ENCODE peak calls at places on chromosomes 13 and 19, in ten cellular contexts. One of them, this sample, is unnamed.

GRCh38 chr19:15291666-15292065 is 40.7 kb downstream of the BRD4 start:
- DNase-seq in adrenal gland: no peak
- DNase-seq in progenitor cell of endocrine pancreas: no peak
- DNase-seq in Calu3: no peak
- DNase-seq in uterus: no peak
- DNase-seq in foreskin fibroblast: peak
- DNase-seq in A549: no peak
- DNase-seq in heart right ventricle: no peak
- DNase-seq in cardiac fibroblast: no peak
- DNase-seq in psoas muscle: no peak
- DNase-seq in this sample: no peak

GRCh38 chr19:8269724-8270123 is 38.4 kb downstream of the CD320 start:
- DNase-seq in adrenal gland: no peak
- DNase-seq in progenitor cell of endocrine pancreas: no peak
- DNase-seq in Calu3: no peak
- DNase-seq in uterus: no peak
- DNase-seq in foreskin fibroblast: no peak
- DNase-seq in A549: no peak
- DNase-seq in heart right ventricle: no peak
- DNase-seq in cardiac fibroblast: no peak
- DNase-seq in psoas muscle: no peak
- DNase-seq in this sample: no peak

GRCh38 chr19:16416996-16417395 is 54.8 kb downstream of the EPS15L1 start:
- DNase-seq in adrenal gland: no peak
- DNase-seq in progenitor cell of endocrine pancreas: no peak
- DNase-seq in Calu3: no peak
- DNase-seq in uterus: no peak
- DNase-seq in foreskin fibroblast: no peak
- DNase-seq in A549: no peak
- DNase-seq in heart right ventricle: no peak
- DNase-seq in cardiac fibroblast: no peak
- DNase-seq in psoas muscle: no peak
- DNase-seq in this sample: no peak

GRCh38 chr13:44561352-44561751 is 14.8 kb downstream of the TSC22D1 start:
- DNase-seq in adrenal gland: no peak
- DNase-seq in progenitor cell of endocrine pancreas: no peak
- DNase-seq in Calu3: no peak
- DNase-seq in uterus: no peak
- DNase-seq in foreskin fibroblast: no peak
- DNase-seq in A549: no peak
- DNase-seq in heart right ventricle: no peak
- DNase-seq in cardiac fibroblast: no peak
- DNase-seq in psoas muscle: no peak
- DNase-seq in this sample: no peak

GRCh38 chr19:3719868-3720532 is 11.8 kb downstream of the TJP3 start:
- DNase-seq in adrenal gland: no peak
- DNase-seq in progenitor cell of endocrine pancreas: no peak
- DNase-seq in Calu3: no peak
- DNase-seq in uterus: no peak
- DNase-seq in foreskin fibroblast: no peak
- DNase-seq in A549: no peak
- DNase-seq in heart right ventricle: no peak
- DNase-seq in cardiac fibroblast: no peak
- DNase-seq in psoas muscle: no peak
- DNase-seq in this sample: no peak

GRCh38 chr19:53915000-53915399 is 5.9 kb downstream of the CACNG7 start:
- DNase-seq in adrenal gland: no peak
- DNase-seq in progenitor cell of endocrine pancreas: no peak
- DNase-seq in Calu3: no peak
- DNase-seq in uterus: no peak
- DNase-seq in foreskin fibroblast: no peak
- DNase-seq in A549: no peak
- DNase-seq in heart right ventricle: no peak
- DNase-seq in cardiac fibroblast: no peak
- DNase-seq in psoas muscle: no peak
- DNase-seq in this sample: no peak

GRCh38 chr13:51928231-51928630 is 66.5 kb downstream of the CCDC70 start:
- DNase-seq in adrenal gland: no peak
- DNase-seq in progenitor cell of endocrine pancreas: no peak
- DNase-seq in Calu3: no peak
- DNase-seq in uterus: no peak
- DNase-seq in foreskin fibroblast: no peak
- DNase-seq in A549: no peak
- DNase-seq in heart right ventricle: peak
- DNase-seq in cardiac fibroblast: no peak
- DNase-seq in psoas muscle: no peak
- DNase-seq in this sample: no peak

GRCh38 chr19:54275951-54276350 is 5.0 kb downstream of the LILRB2 start:
- DNase-seq in adrenal gland: no peak
- DNase-seq in progenitor cell of endocrine pancreas: no peak
- DNase-seq in Calu3: no peak
- DNase-seq in uterus: no peak
- DNase-seq in foreskin fibroblast: no peak
- DNase-seq in A549: no peak
- DNase-seq in heart right ventricle: no peak
- DNase-seq in cardiac fibroblast: no peak
- DNase-seq in psoas muscle: no peak
- DNase-seq in this sample: no peak

GRCh38 chr13:30329009-30329585 is 21.7 kb upstream of the KATNAL1 start:
- DNase-seq in adrenal gland: no peak
- DNase-seq in progenitor cell of endocrine pancreas: no peak
- DNase-seq in Calu3: no peak
- DNase-seq in uterus: no peak
- DNase-seq in foreskin fibroblast: peak
- DNase-seq in A549: no peak
- DNase-seq in heart right ventricle: no peak
- DNase-seq in cardiac fibroblast: no peak
- DNase-seq in psoas muscle: no peak
- DNase-seq in this sample: no peak

GRCh38 chr19:35739275-35740107 is 2.8 kb downstream of the IGFLR1 start:
- DNase-seq in adrenal gland: peak
- DNase-seq in progenitor cell of endocrine pancreas: no peak
- DNase-seq in Calu3: no peak
- DNase-seq in uterus: no peak
- DNase-seq in foreskin fibroblast: peak
- DNase-seq in A549: no peak
- DNase-seq in heart right ventricle: no peak
- DNase-seq in cardiac fibroblast: no peak
- DNase-seq in psoas muscle: no peak
- DNase-seq in this sample: no peak

GRCh38 chr19:366951-367350 is 22.4 kb upstream of the MIER2 start:
- DNase-seq in adrenal gland: no peak
- DNase-seq in progenitor cell of endocrine pancreas: no peak
- DNase-seq in Calu3: no peak
- DNase-seq in uterus: no peak
- DNase-seq in foreskin fibroblast: no peak
- DNase-seq in A549: no peak
- DNase-seq in heart right ventricle: no peak
- DNase-seq in cardiac fibroblast: no peak
- DNase-seq in psoas muscle: no peak
- DNase-seq in this sample: no peak

GRCh38 chr13:107192289-107192688 is 624.4 kb upstream of the ARGLU1 start:
- DNase-seq in adrenal gland: no peak
- DNase-seq in progenitor cell of endocrine pancreas: no peak
- DNase-seq in Calu3: peak
- DNase-seq in uterus: no peak
- DNase-seq in foreskin fibroblast: no peak
- DNase-seq in A549: no peak
- DNase-seq in heart right ventricle: no peak
- DNase-seq in cardiac fibroblast: no peak
- DNase-seq in psoas muscle: no peak
- DNase-seq in this sample: no peak

GRCh38 chr19:38658462-38659306 is 11.2 kb downstream of the ACTN4 start:
- DNase-seq in adrenal gland: peak
- DNase-seq in progenitor cell of endocrine pancreas: no peak
- DNase-seq in Calu3: peak
- DNase-seq in uterus: peak
- DNase-seq in foreskin fibroblast: peak
- DNase-seq in A549: peak
- DNase-seq in heart right ventricle: peak
- DNase-seq in cardiac fibroblast: peak
- DNase-seq in psoas muscle: no peak
- DNase-seq in this sample: no peak

GRCh38 chr19:38655148-38655824 is 7.8 kb downstream of the ACTN4 start:
- DNase-seq in adrenal gland: no peak
- DNase-seq in progenitor cell of endocrine pancreas: no peak
- DNase-seq in Calu3: no peak
- DNase-seq in uterus: no peak
- DNase-seq in foreskin fibroblast: peak
- DNase-seq in A549: no peak
- DNase-seq in heart right ventricle: no peak
- DNase-seq in cardiac fibroblast: peak
- DNase-seq in psoas muscle: no peak
- DNase-seq in this sample: peak

GRCh38 chr19:38656171-38656981 is 8.9 kb downstream of the ACTN4 start:
- DNase-seq in adrenal gland: peak
- DNase-seq in progenitor cell of endocrine pancreas: no peak
- DNase-seq in Calu3: no peak
- DNase-seq in uterus: no peak
- DNase-seq in foreskin fibroblast: peak
- DNase-seq in A549: no peak
- DNase-seq in heart right ventricle: no peak
- DNase-seq in cardiac fibroblast: peak
- DNase-seq in psoas muscle: no peak
- DNase-seq in this sample: no peak

GRCh38 chr19:38660724-38661123 is 13.3 kb downstream of the ACTN4 start:
- DNase-seq in adrenal gland: no peak
- DNase-seq in progenitor cell of endocrine pancreas: no peak
- DNase-seq in Calu3: no peak
- DNase-seq in uterus: no peak
- DNase-seq in foreskin fibroblast: no peak
- DNase-seq in A549: no peak
- DNase-seq in heart right ventricle: no peak
- DNase-seq in cardiac fibroblast: no peak
- DNase-seq in psoas muscle: no peak
- DNase-seq in this sample: no peak

GRCh38 chr19:38657633-38658222 is 10.3 kb downstream of the ACTN4 start:
- DNase-seq in adrenal gland: peak
- DNase-seq in progenitor cell of endocrine pancreas: no peak
- DNase-seq in Calu3: peak
- DNase-seq in uterus: no peak
- DNase-seq in foreskin fibroblast: peak
- DNase-seq in A549: peak
- DNase-seq in heart right ventricle: no peak
- DNase-seq in cardiac fibroblast: peak
- DNase-seq in psoas muscle: no peak
- DNase-seq in this sample: no peak
- TF ChIP-seq CTCF in adrenal gland: no peak
- TF ChIP-seq CTCF in progenitor cell of endocrine pancreas: no peak
- TF ChIP-seq CTCF in Calu3: no peak
- TF ChIP-seq CTCF in uterus: no peak
- TF ChIP-seq CTCF in foreskin fibroblast: no peak
- TF ChIP-seq CTCF in A549: no peak
- TF ChIP-seq CTCF in heart right ventricle: no peak
- TF ChIP-seq CTCF in cardiac fibroblast: no peak
- TF ChIP-seq CTCF in psoas muscle: no peak
- TF ChIP-seq CTCF in this sample: no peak

GRCh38 chr13:109152941-109153340 is 523.5 kb downstream of the MYO16 start:
- DNase-seq in adrenal gland: no peak
- DNase-seq in progenitor cell of endocrine pancreas: no peak
- DNase-seq in Calu3: no peak
- DNase-seq in uterus: no peak
- DNase-seq in foreskin fibroblast: no peak
- DNase-seq in A549: no peak
- DNase-seq in heart right ventricle: no peak
- DNase-seq in cardiac fibroblast: no peak
- DNase-seq in psoas muscle: no peak
- DNase-seq in this sample: no peak
- TF ChIP-seq CTCF in adrenal gland: no peak
- TF ChIP-seq CTCF in progenitor cell of endocrine pancreas: no peak
- TF ChIP-seq CTCF in Calu3: no peak
- TF ChIP-seq CTCF in uterus: no peak
- TF ChIP-seq CTCF in foreskin fibroblast: no peak
- TF ChIP-seq CTCF in A549: no peak
- TF ChIP-seq CTCF in heart right ventricle: no peak
- TF ChIP-seq CTCF in cardiac fibroblast: no peak
- TF ChIP-seq CTCF in psoas muscle: no peak
- TF ChIP-seq CTCF in this sample: no peak

DNA sequence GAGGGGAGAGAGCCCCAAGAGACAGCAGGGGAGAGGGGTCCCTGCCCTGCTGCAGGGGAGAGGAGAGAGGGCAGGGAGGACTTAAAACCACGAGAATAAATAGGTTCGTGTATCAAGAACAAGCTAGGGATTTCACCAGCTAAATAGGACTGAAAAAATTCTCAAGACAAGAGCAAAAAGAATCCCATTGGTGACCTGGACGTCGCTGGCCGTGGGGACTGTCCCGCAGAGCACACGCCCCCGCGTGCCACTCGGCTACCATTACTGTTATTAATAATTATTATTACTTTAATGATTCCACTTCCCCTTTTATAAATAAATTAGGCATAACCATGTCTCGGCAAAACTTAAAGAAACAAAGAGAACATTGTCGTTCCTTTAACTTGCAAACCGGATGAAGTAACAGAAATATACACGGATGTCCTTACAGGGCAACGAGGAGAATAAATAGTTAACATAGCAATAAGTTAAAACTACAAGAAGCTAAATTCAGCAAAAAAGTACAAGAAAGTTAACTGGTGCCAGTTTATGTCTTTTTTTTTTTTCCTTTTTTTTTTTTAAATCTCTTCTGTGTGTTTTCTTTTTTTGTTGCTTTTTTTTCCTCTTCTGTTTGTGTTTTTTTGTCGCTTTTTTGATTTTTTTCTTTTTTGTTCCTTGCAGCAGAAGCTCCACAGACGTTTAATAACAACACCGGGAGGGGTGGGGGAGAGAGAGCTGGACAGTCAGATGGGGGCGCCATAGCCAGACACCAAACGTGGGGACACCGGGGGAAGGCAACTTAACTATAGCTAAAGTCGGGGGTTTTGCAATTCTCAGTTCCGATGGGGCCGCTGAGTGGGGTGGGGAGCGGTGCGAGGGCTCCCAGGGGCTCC is 16.7 kb downstream of the PRKCSH start:
- DNase-seq in adrenal gland: no peak
- DNase-seq in progenitor cell of endocrine pancreas: no peak
- DNase-seq in Calu3: no peak
- DNase-seq in uterus: no peak
- DNase-seq in foreskin fibroblast: no peak
- DNase-seq in A549: no peak
- DNase-seq in heart right ventricle: no peak
- DNase-seq in cardiac fibroblast: no peak
- DNase-seq in psoas muscle: no peak
- DNase-seq in this sample: no peak
- TF ChIP-seq CTCF in adrenal gland: no peak
- TF ChIP-seq CTCF in progenitor cell of endocrine pancreas: no peak
- TF ChIP-seq CTCF in Calu3: no peak
- TF ChIP-seq CTCF in uterus: no peak
- TF ChIP-seq CTCF in foreskin fibroblast: no peak
- TF ChIP-seq CTCF in A549: no peak
- TF ChIP-seq CTCF in heart right ventricle: no peak
- TF ChIP-seq CTCF in cardiac fibroblast: no peak
- TF ChIP-seq CTCF in psoas muscle: no peak
- TF ChIP-seq CTCF in this sample: peak

DNA sequence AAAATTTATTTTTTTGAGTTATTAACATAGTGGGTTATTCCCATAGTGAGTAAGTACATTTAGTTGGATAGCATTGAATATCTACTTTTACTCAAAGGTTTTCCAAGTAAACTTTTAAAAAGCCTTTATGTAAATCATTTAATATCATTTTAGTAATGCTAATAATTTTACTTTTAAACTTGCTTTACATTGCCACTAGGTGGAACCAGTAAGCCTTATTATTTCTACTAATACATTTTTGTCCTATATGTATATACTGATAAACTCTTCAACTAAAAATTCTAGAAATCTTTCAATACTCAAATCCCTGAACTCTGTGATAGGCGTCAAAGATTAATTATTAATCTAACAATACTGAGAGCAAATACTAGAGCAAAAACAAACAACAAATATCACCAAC is 1709.2 kb upstream of the PCDH20 start:
- DNase-seq in adrenal gland: no peak
- DNase-seq in progenitor cell of endocrine pancreas: no peak
- DNase-seq in Calu3: no peak
- DNase-seq in uterus: no peak
- DNase-seq in foreskin fibroblast: peak
- DNase-seq in A549: no peak
- DNase-seq in heart right ventricle: no peak
- DNase-seq in cardiac fibroblast: peak
- DNase-seq in psoas muscle: no peak
- DNase-seq in this sample: no peak
- TF ChIP-seq CTCF in adrenal gland: peak
- TF ChIP-seq CTCF in progenitor cell of endocrine pancreas: peak
- TF ChIP-seq CTCF in Calu3: no peak
- TF ChIP-seq CTCF in uterus: peak
- TF ChIP-seq CTCF in foreskin fibroblast: peak
- TF ChIP-seq CTCF in A549: peak
- TF ChIP-seq CTCF in heart right ventricle: peak
- TF ChIP-seq CTCF in cardiac fibroblast: peak
- TF ChIP-seq CTCF in psoas muscle: peak
- TF ChIP-seq CTCF in this sample: no peak

This sample was measured in GM12864.